ENCODE peak calls at places on chromosome 14, in ten cellular contexts. W is NCI-H748 treated with DMSO at 0.1 percent for 48 hours; O is NCI-H460; U is NCI-H1436; S is activated gamma-delta T cell; Q is stimulated activated CD4-positive, alpha-beta T cell treated with anti-CD3 and anti-CD28 coated beads, TNF-alpha, amount 100 ng/mL, for 48 hours; E is DMS79; N is MV-4-11; J is OCI-LY7; R is hypothalamus. P is an unnamed sample.

GRCh38 chr14:43539210-43539609 is 967.9 kb downstream of the FSCB start:
- DNase-seq in W (no peak), O (peak; percentile 61), U (no peak), S (no peak), Q (no peak), E (no peak), N (no peak), J (no peak), R (no peak), P (no peak)

GRCh38 chr14:54564071-54564798 is 2.7 kb upstream of the SAMD4A start:
- DNase-seq in W (peak; percentile 15), O (peak; percentile 44), U (peak; percentile 14), S (no peak), Q (no peak), E (peak; percentile 26), N (peak; percentile 27), J (peak; percentile 50), R (no peak), P (peak; percentile 61)

GRCh38 chr14:75155159-75155558 is 21.3 kb downstream of the TMED10 start:
- DNase-seq in W (no peak), O (no peak), U (no peak), S (no peak), Q (no peak), E (no peak), N (no peak), J (no peak), R (no peak), P (no peak)

GRCh38 chr14:20262642-20263128 is 23.6 kb downstream of the OR11H4 start:
- DNase-seq in W (no peak), O (peak; percentile 30), U (no peak), S (no peak), Q (no peak), E (no peak), N (peak; percentile 22), J (no peak), R (no peak), P (no peak)

GRCh38 chr14:29897181-29897580 is 30.5 kb downstream of the PRKD1 start:
- DNase-seq in W (no peak), O (no peak), U (no peak), S (no peak), Q (no peak), E (no peak), N (no peak), J (no peak), R (no peak), P (no peak)

GRCh38 chr14:92540472-92541048 is 27.0 kb downstream of the RIN3 start:
- DNase-seq in W (no peak), O (peak; percentile 22), U (no peak), S (no peak), Q (no peak), E (no peak), N (no peak), J (no peak), R (no peak), P (no peak)

GRCh38 chr14:77376380-77376770 is 519 bp downstream of the TMED8 start:
- DNase-seq in W (no peak), O (no peak), U (no peak), S (no peak), Q (no peak), E (no peak), N (peak; percentile 33), J (peak; percentile 44), R (no peak), P (no peak)

GRCh38 chr14:21106506-21107359 is 5.9 kb downstream of the TMEM253 start:
- DNase-seq in W (peak; percentile 58), O (peak; percentile 88), U (peak; percentile 64), S (peak; percentile 20), Q (no peak), E (peak; percentile 75), N (peak; percentile 64), J (peak; percentile 78), R (peak; percentile 52), P (peak; percentile 74)